ENCODE peak calls at places on chromosomes 1 and 21, in eight cellular contexts. U is T1000, R is NCI-H1694, S is RWPE1, B is posterior cingulate gyrus, P is Panc1, W is gastrocnemius medialis, M is D721Med. L is an unnamed sample.

GRCh38 chr1:197171531-197171930 is 25.1 kb upstream of the ASPM start:
- DNase-seq in R (no peak), S (no peak), P (no peak), U (no peak), M (no peak), W (no peak), B (no peak), L (no peak)

GRCh38 chr1:6393400-6394187 is at the start of gene ACOT7:
- DNase-seq in S (peak), P (no peak), R (peak), B (peak), W (peak), U (peak), M (peak), L (peak)

GRCh38 chr1:185155600-185156320 is 993 bp downstream of the TRMT1L start:
- DNase-seq in R (no peak), U (no peak), S (no peak), B (no peak), P (no peak), W (no peak), M (no peak), L (no peak)

GRCh38 chr21:37006521-37007291 is at the start of gene RIPPLY3:
- DNase-seq in R (peak), W (no peak), B (no peak), P (no peak), M (peak), S (no peak), U (peak), L (no peak)

GRCh38 chr1:180956028-180956640 is 43.4 kb downstream of the KIAA1614 start:
- DNase-seq in B (peak), S (no peak), U (no peak), P (no peak), W (peak), R (no peak), M (no peak), L (no peak)

GRCh38 chr1:99119193-99119592 is 114.5 kb upstream of the PLPPR5 start:
- DNase-seq in W (no peak), B (no peak), S (no peak), R (no peak), U (no peak), M (no peak), P (no peak), L (no peak)

GRCh38 chr21:45256021-45256911 is 31.4 kb downstream of the POFUT2 start:
- DNase-seq in U (no peak), M (no peak), B (no peak), R (no peak), W (no peak), P (no peak), S (no peak), L (no peak)

GRCh38 chr1:157380523-157380922 is 171.8 kb downstream of the FCRL5 start:
- DNase-seq in B (no peak), P (no peak), U (no peak), W (no peak), S (no peak), M (no peak), R (no peak), L (no peak)

GRCh38 chr1:204465469-204466415 is 28.9 kb downstream of the PIK3C2B start:
- DNase-seq in M (no peak), R (no peak), B (no peak), U (no peak), S (no peak), W (no peak), P (no peak), L (no peak)

GRCh38 chr1:239893127-239893731 is 198.5 kb upstream of the FMN2 start:
- DNase-seq in B (no peak), M (no peak), U (no peak), S (peak), R (no peak), W (no peak), P (no peak), L (no peak)

GRCh38 chr1:32426489-32427255 is 32.4 kb upstream of the BSDC1 start:
- DNase-seq in B (no peak), W (no peak), M (no peak), S (no peak), R (no peak), U (no peak), P (no peak), L (no peak)

GRCh38 chr1:16292739-16293138 is 55.8 kb upstream of the CPLANE2 start:
- DNase-seq in U (no peak), R (no peak), B (no peak), M (no peak), W (no peak), P (no peak), S (no peak), L (no peak)

GRCh38 chr1:114558548-114558947 is 22.9 kb downstream of the BCAS2 start:
- DNase-seq in P (no peak), M (no peak), R (peak), W (no peak), S (peak), B (no peak), U (no peak), L (peak)

GRCh38 chr1:183002267-183002666 is 21.0 kb upstream of the LAMC1 start:
- DNase-seq in B (no peak), S (no peak), M (no peak), P (no peak), R (no peak), U (no peak), W (no peak), L (no peak)

GRCh38 chr1:115641762-115642167 is at the start of gene VANGL1:
- DNase-seq in W (peak), S (peak), R (peak), P (no peak), U (peak), M (no peak), B (peak), L (no peak)

GRCh38 chr1:47181955-47182680 is 7.7 kb downstream of the PDZK1IP1 start:
- DNase-seq in W (no peak), B (no peak), R (no peak), M (no peak), U (no peak), S (peak), P (no peak), L (no peak)

GRCh38 chr1:78229344-78229743 is 183.6 kb downstream of the GIPC2 start:
- DNase-seq in P (no peak), M (no peak), S (peak), W (peak), U (no peak), R (no peak), B (no peak), L (no peak)

GRCh38 chr1:85628791-85629531 is 48.4 kb downstream of the CCN1 start:
- DNase-seq in W (no peak), P (peak), S (no peak), B (no peak), U (peak), M (no peak), R (no peak), L (peak)

GRCh38 chr1:222521299-222522104 is 26.4 kb downstream of the HHIPL2 start:
- DNase-seq in S (peak), R (no peak), B (no peak), M (no peak), W (no peak), U (peak), P (peak), L (no peak)

GRCh38 chr1:2433196-2433595 is 20.8 kb upstream of the PEX10 start:
- DNase-seq in R (no peak), P (no peak), U (no peak), S (no peak), M (no peak), B (no peak), W (no peak), L (no peak)

GRCh38 chr21:33794586-33794985 is 121.0 kb downstream of the ATP5PO start:
- DNase-seq in B (no peak), W (no peak), S (no peak), R (no peak), M (no peak), U (no peak), P (no peak), L (no peak)

GRCh38 chr1:36856126-36856525 is 178.2 kb downstream of the GRIK3 start:
- DNase-seq in S (no peak), B (no peak), W (no peak), U (no peak), R (no peak), P (no peak), M (no peak), L (no peak)

GRCh38 chr1:20472860-20473711 is 12.9 kb downstream of the CAMK2N1 start:
- DNase-seq in R (no peak), P (no peak), M (no peak), U (no peak), B (peak), W (peak), S (no peak), L (no peak)

GRCh38 chr1:7574121-7575040 is 196.7 kb upstream of the VAMP3 start:
- DNase-seq in M (no peak), W (no peak), B (no peak), U (no peak), P (no peak), R (no peak), S (no peak), L (no peak)

GRCh38 chr1:15103211-15103610 is 50.3 kb upstream of the TMEM51 start:
- DNase-seq in M (no peak), S (no peak), P (no peak), U (no peak), W (no peak), R (no peak), B (no peak), L (no peak)

GRCh38 chr1:234628099-234628498 is 18.1 kb upstream of the IRF2BP2 start:
- DNase-seq in W (no peak), R (no peak), B (no peak), U (peak), M (no peak), P (no peak), S (peak), L (no peak)

GRCh38 chr1:230863449-230863848 is 4.9 kb downstream of the C1orf198 start:
- DNase-seq in R (no peak), P (no peak), M (no peak), S (peak), B (peak), U (no peak), W (peak), L (no peak)

GRCh38 chr1:42613803-42614131 is 44.5 kb upstream of the PPIH start:
- DNase-seq in S (no peak), M (no peak), P (no peak), R (no peak), B (no peak), W (no peak), U (no peak), L (no peak)

GRCh38 chr1:183080406-183080805 is 57.2 kb downstream of the LAMC1 start:
- DNase-seq in M (no peak), P (no peak), U (peak), B (no peak), S (no peak), R (no peak), W (no peak), L (no peak)

GRCh38 chr1:40981702-40982448 is 2.4 kb downstream of the CTPS1 start:
- DNase-seq in B (no peak), W (no peak), U (no peak), S (no peak), R (no peak), P (no peak), M (no peak), L (no peak)

GRCh38 chr1:92980732-92981647 is 19.7 kb upstream of the DIPK1A start:
- DNase-seq in W (no peak), R (no peak), B (no peak), M (no peak), P (no peak), U (no peak), S (no peak), L (no peak)

GRCh38 chr1:6603424-6603850 is 768 bp upstream of the KLHL21 start:
- DNase-seq in R (no peak), U (peak), B (peak), P (no peak), M (no peak), S (no peak), W (peak), L (no peak)

GRCh38 chr1:46370214-46370633 is 23.9 kb upstream of the FAAH start:
- DNase-seq in U (no peak), P (no peak), R (no peak), S (peak), W (no peak), B (no peak), M (no peak), L (no peak)

GRCh38 chr21:45142469-45142868 is 68.1 kb downstream of the ADARB1 start:
- DNase-seq in B (no peak), P (no peak), M (no peak), U (no peak), S (no peak), R (no peak), W (peak), L (no peak)

GRCh38 chr1:202274611-202275010 is 67.1 kb downstream of the UBE2T start:
- DNase-seq in B (no peak), R (no peak), U (no peak), M (no peak), P (no peak), S (no peak), W (no peak), L (peak)

GRCh38 chr1:233229291-233229690 is 66.2 kb downstream of the PCNX2 start:
- DNase-seq in W (no peak), R (no peak), S (no peak), P (no peak), U (no peak), B (no peak), M (no peak), L (no peak)

GRCh38 chr1:160534823-160535605 is 12.0 kb upstream of the SLAMF6 start:
- DNase-seq in P (no peak), U (no peak), B (no peak), W (no peak), M (no peak), S (no peak), R (no peak), L (no peak)

GRCh38 chr1:235933017-235933416 is 66.3 kb upstream of the LYST start:
- DNase-seq in U (no peak), B (no peak), R (no peak), W (no peak), P (no peak), S (no peak), M (no peak), L (no peak)